ENCODE peak calls at places on chromosomes 16 and 17, in four cellular contexts. R is body of pancreas, Q is transverse colon, E is cardiac fibroblast. C is an unnamed sample.

GRCh38 chr17:49216953-49217650 is 6.6 kb downstream of the ABI3 start:
- DNase-seq in R (peak), Q (peak), E (no peak), C (peak)

GRCh38 chr16:87108941-87109340 is 208.3 kb downstream of the C16orf95 start:
- DNase-seq in R (no peak), Q (no peak), E (peak), C (no peak)

GRCh38 chr17:9174779-9175574 is 153.7 kb downstream of the NTN1 start:
- DNase-seq in R (no peak), Q (no peak), E (no peak), C (no peak)

GRCh38 chr16:71880176-71880575 is 3.8 kb downstream of the ZNF821 start:
- DNase-seq in R (no peak), Q (no peak), E (no peak), C (no peak)

GRCh38 chr17:13212861-13213260 is 195.0 kb upstream of the ELAC2 start:
- DNase-seq in R (no peak), Q (no peak), E (no peak), C (no peak)

GRCh38 chr16:84098939-84099338 is 17.8 kb downstream of the MBTPS1 start:
- DNase-seq in R (no peak), Q (no peak), E (peak), C (no peak)

GRCh38 chr17:63431939-63432804 is 13.9 kb downstream of the CYB561 start:
- DNase-seq in R (peak), Q (peak), E (peak), C (no peak)

GRCh38 chr16:11964761-11965539 is at the start of gene TNFRSF17:
- DNase-seq in R (no peak), Q (peak), E (no peak), C (no peak)

GRCh38 chr17:65324977-65325376 is 187.8 kb downstream of the RGS9 start:
- DNase-seq in R (peak), Q (no peak), E (peak), C (no peak)

GRCh38 chr17:4807534-4808377 is 804 bp downstream of the PLD2 start:
- DNase-seq in R (no peak), Q (peak), E (no peak), C (peak)

GRCh38 chr17:50198026-50198669 is 3.3 kb downstream of the COL1A1 start:
- DNase-seq in R (peak), Q (peak), E (peak), C (peak)

GRCh38 chr16:23207485-23207884 is 24.9 kb downstream of the SCNN1G start:
- DNase-seq in R (no peak), Q (no peak), E (no peak), C (no peak)

GRCh38 chr17:8420041-8420934 is 15.4 kb upstream of the NDEL1 start:
- DNase-seq in R (peak), Q (peak), E (peak), C (peak)

GRCh38 chr16:81478876-81479496 is 34.4 kb downstream of the CMIP start:
- DNase-seq in R (peak), Q (peak), E (no peak), C (no peak)

GRCh38 chr17:80105762-80106161 is 4.4 kb downstream of the GAA start:
- DNase-seq in R (no peak), Q (peak), E (peak), C (no peak)

GRCh38 chr17:42518755-42519545 is 17.1 kb upstream of the NAGLU start:
- DNase-seq in R (peak), Q (peak), E (peak), C (peak)

GRCh38 chr17:50184611-50185398 is 16.6 kb downstream of the COL1A1 start:
- DNase-seq in R (no peak), Q (peak), E (peak), C (no peak)

GRCh38 chr17:17675925-17676534 is 5.2 kb upstream of the RAI1 start:
- DNase-seq in R (no peak), Q (no peak), E (no peak), C (peak)

GRCh38 chr17:42041619-42042018 is 8.8 kb downstream of the C17orf113 start:
- DNase-seq in R (no peak), Q (no peak), E (no peak), C (no peak)

GRCh38 chr16:67948015-67948414 is 4.1 kb upstream of the LCAT start:
- DNase-seq in R (no peak), Q (no peak), E (no peak), C (no peak)

GRCh38 chr17:81524063-81524864 is 3.9 kb upstream of the FSCN2 start:
- DNase-seq in R (no peak), Q (no peak), E (no peak), C (no peak)

GRCh38 chr17:33390479-33391027 is 97.5 kb upstream of the ASIC2 start:
- DNase-seq in R (no peak), Q (no peak), E (peak), C (no peak)

GRCh38 chr16:87725596-87726235 is 40.1 kb downstream of the KLHDC4 start:
- DNase-seq in R (no peak), Q (no peak), E (no peak), C (no peak)

GRCh38 chr17:39208136-39208535 is 8.1 kb downstream of the RPL19 start:
- DNase-seq in R (no peak), Q (no peak), E (no peak), C (no peak)

GRCh38 chr16:87416826-87417471 is 24.8 kb downstream of the MAP1LC3B start:
- DNase-seq in R (peak), Q (peak), E (peak), C (peak)

GRCh38 chr17:34015253-34015652 is 239.8 kb upstream of the CCL2 start:
- DNase-seq in R (no peak), Q (no peak), E (no peak), C (no peak)

GRCh38 chr16:56748826-56749225 is 18.9 kb downstream of the NUP93 start:
- DNase-seq in R (no peak), Q (no peak), E (no peak), C (no peak)

GRCh38 chr16:88936008-88936912 is 40.7 kb downstream of the CBFA2T3 start:
- DNase-seq in R (peak), Q (peak), E (no peak), C (peak)

GRCh38 chr17:3647769-3648540 is 11.4 kb downstream of the CTNS start:
- DNase-seq in R (peak), Q (peak), E (peak), C (peak)

GRCh38 chr17:35947156-35947585 is 3.7 kb upstream of the LYZL6 start:
- DNase-seq in R (peak), Q (peak), E (peak), C (no peak)

GRCh38 chr17:74780443-74781238 is 4.5 kb upstream of the NAT9 start:
- DNase-seq in R (no peak), Q (no peak), E (no peak), C (no peak)
- TF ChIP-seq CTCF in R (no peak), Q (no peak), E (no peak), C (no peak)

DNA sequence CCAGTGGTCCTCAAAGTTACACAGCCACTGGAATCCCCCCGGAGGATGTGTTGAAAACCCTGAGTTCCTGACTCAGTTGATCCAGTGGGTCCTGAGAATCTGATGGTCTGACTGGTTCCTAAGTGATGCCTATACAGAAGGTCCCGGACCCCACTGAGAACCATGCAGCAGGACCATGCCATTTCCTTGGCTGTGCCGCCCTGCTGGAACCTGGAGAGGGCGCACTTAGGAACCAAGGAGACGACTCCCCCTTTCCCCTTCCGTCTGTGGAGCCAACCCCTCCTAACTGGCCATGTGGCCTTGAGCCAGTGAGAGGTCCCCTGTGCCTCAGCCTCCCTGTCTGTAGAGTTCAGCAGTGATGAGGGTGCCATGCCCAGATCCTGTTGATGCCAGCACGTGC is 22.0 kb downstream of the C16orf74 start:
- DNase-seq in R (no peak), Q (no peak), E (no peak), C (no peak)
- TF ChIP-seq CTCF in R (no peak), Q (no peak), E (peak), C (no peak)

GRCh38 chr16:53745126-53745525 is 41.2 kb downstream of the FTO start:
- DNase-seq in R (peak), Q (no peak), E (peak), C (no peak)

GRCh38 chr16:53741546-53741945 is 37.6 kb downstream of the FTO start:
- DNase-seq in R (no peak), Q (no peak), E (no peak), C (no peak)

GRCh38 chr16:53744449-53744848 is 40.5 kb downstream of the FTO start:
- DNase-seq in R (peak), Q (no peak), E (no peak), C (no peak)

GRCh38 chr16:53740933-53741531 is 37.1 kb downstream of the FTO start:
- DNase-seq in R (no peak), Q (no peak), E (no peak), C (no peak)

DNA sequence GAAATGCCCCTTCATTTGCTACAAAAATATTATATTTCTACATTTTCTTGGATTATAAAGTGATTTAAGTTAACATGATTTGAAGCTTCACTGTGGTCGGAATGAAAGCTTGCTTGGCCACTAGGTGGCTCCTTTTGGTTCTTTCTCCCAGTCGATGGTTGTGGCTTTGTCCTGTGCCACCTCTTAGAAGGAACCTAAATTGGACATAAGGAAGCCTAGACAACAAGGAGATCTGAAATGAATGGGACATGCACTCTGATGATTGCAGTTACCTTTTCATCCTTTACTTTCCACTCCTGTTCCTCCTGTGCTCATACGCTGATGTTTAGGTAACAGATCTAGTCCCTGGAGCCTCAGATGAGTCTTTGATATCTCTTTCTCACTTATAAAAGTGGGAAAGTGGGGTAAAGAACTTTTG is 39.2 kb downstream of the FTO start:
- DNase-seq in R (peak), Q (peak), E (peak), C (no peak)
- TF ChIP-seq CTCF in R (peak), Q (peak), E (peak), C (peak)

DNA sequence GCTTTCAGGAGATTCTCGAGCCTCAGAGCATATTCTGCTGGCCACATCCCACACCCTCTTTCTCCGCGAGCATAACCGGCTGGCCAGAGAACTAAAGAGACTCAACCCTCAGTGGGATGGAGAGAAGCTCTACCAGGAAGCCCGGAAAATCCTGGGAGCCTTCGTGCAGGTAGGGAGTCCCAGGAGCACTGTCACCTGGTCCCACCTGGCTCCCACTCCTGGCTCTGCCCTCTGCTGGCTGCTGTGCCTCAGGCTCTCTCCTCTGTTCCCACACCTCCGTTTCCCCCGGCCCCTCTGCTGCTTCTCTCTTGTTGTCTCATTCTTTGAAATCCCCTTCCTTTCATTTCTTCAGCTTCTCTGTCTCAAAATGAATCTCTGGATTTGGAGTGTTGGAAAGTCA is 16.4 kb downstream of the LPO start:
- DNase-seq in R (peak), Q (no peak), E (no peak), C (no peak)
- TF ChIP-seq CTCF in R (no peak), Q (no peak), E (no peak), C (no peak)

GRCh38 chr17:40542562-40543411 is 22.5 kb downstream of the CCR7 start:
- DNase-seq in R (peak), Q (peak), E (peak), C (peak)

GRCh38 chr17:40541060-40541872 is 24.0 kb downstream of the CCR7 start:
- DNase-seq in R (no peak), Q (no peak), E (no peak), C (no peak)

GRCh38 chr17:40540448-40540847 is 24.8 kb downstream of the CCR7 start:
- DNase-seq in R (no peak), Q (no peak), E (no peak), C (peak)

GRCh38 chr17:40539711-40540411 is 25.4 kb downstream of the CCR7 start:
- DNase-seq in R (no peak), Q (no peak), E (no peak), C (no peak)

GRCh38 chr17:40541873-40542561 is 23.3 kb downstream of the CCR7 start:
- DNase-seq in R (peak), Q (no peak), E (no peak), C (no peak)
- TF ChIP-seq CTCF in R (no peak), Q (no peak), E (no peak), C (no peak)